ENCODE peak calls at places on chromosomes 4 and X, in seven cellular contexts. One of them, this sample, is unnamed.

GRCh38 chrX:42824541-42824940 is 46.6 kb upstream of the PPP1R2C start:
- DNase-seq in gastrocnemius medialis: no peak
- DNase-seq in AG09319: no peak
- DNase-seq in uterus: no peak
- DNase-seq in GM23338: no peak
- DNase-seq in Panc1: no peak
- DNase-seq in upper lobe of left lung: no peak
- DNase-seq in this sample: no peak

GRCh38 chr4:10074076-10074766 is 42.4 kb downstream of the WDR1 start:
- DNase-seq in gastrocnemius medialis: no peak
- DNase-seq in AG09319: no peak
- DNase-seq in uterus: no peak
- DNase-seq in GM23338: no peak
- DNase-seq in Panc1: no peak
- DNase-seq in upper lobe of left lung: no peak
- DNase-seq in this sample: no peak

GRCh38 chr4:152698012-152698499 is 18.3 kb upstream of the TMEM154 start:
- DNase-seq in gastrocnemius medialis: no peak
- DNase-seq in AG09319: no peak
- DNase-seq in uterus: no peak
- DNase-seq in GM23338: no peak
- DNase-seq in Panc1: no peak
- DNase-seq in upper lobe of left lung: no peak
- DNase-seq in this sample: no peak

GRCh38 chr4:57116245-57116644 is 6.1 kb upstream of the IGFBP7 start:
- DNase-seq in gastrocnemius medialis: no peak
- DNase-seq in AG09319: no peak
- DNase-seq in uterus: no peak
- DNase-seq in GM23338: no peak
- DNase-seq in Panc1: no peak
- DNase-seq in upper lobe of left lung: no peak
- DNase-seq in this sample: no peak

GRCh38 chrX:110531873-110532272 is 173.2 kb downstream of the RTL9 start:
- DNase-seq in gastrocnemius medialis: no peak
- DNase-seq in AG09319: peak
- DNase-seq in uterus: no peak
- DNase-seq in GM23338: no peak
- DNase-seq in Panc1: no peak
- DNase-seq in upper lobe of left lung: no peak
- DNase-seq in this sample: no peak

GRCh38 chr4:99868126-99868596 is 26.1 kb downstream of the LAMTOR3 start:
- DNase-seq in gastrocnemius medialis: peak
- DNase-seq in AG09319: peak
- DNase-seq in uterus: no peak
- DNase-seq in GM23338: peak
- DNase-seq in Panc1: no peak
- DNase-seq in upper lobe of left lung: no peak
- DNase-seq in this sample: no peak

GRCh38 chr4:128855656-128856055 is 46.2 kb downstream of the JADE1 start:
- DNase-seq in gastrocnemius medialis: no peak
- DNase-seq in AG09319: no peak
- DNase-seq in uterus: no peak
- DNase-seq in GM23338: no peak
- DNase-seq in Panc1: no peak
- DNase-seq in upper lobe of left lung: no peak
- DNase-seq in this sample: no peak

GRCh38 chr4:26583538-26583864 is 383 bp upstream of the TBC1D19 start:
- DNase-seq in gastrocnemius medialis: no peak
- DNase-seq in AG09319: no peak
- DNase-seq in uterus: no peak
- DNase-seq in GM23338: no peak
- DNase-seq in Panc1: no peak
- DNase-seq in upper lobe of left lung: no peak
- DNase-seq in this sample: no peak

GRCh38 chr4:2792711-2793577 is at the start of gene SH3BP2:
- DNase-seq in gastrocnemius medialis: peak
- DNase-seq in AG09319: no peak
- DNase-seq in uterus: peak
- DNase-seq in GM23338: peak
- DNase-seq in Panc1: no peak
- DNase-seq in upper lobe of left lung: peak
- DNase-seq in this sample: peak

DNA sequence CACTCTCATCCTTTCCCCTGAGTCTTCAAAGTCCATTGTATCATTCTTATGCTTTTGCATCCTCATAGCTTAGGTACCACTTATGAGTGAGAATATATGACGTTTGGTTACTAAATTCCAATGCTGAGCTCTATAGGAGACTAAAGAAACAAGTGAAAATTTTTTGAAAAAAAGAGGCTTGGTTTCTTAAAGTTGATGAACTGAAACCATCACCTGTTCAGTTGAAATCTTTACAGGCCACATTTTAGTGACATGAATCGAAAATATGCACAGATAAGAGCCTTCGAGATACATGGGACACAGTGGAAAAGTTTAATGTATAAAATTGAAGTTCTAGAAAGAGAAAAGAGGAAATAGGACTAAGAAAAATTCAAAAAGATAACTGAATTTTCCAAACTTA is 195.8 kb downstream of the GPM6A start:
- DNase-seq in gastrocnemius medialis: no peak
- DNase-seq in AG09319: no peak
- DNase-seq in uterus: no peak
- DNase-seq in GM23338: no peak
- DNase-seq in Panc1: no peak
- DNase-seq in upper lobe of left lung: no peak
- DNase-seq in this sample: no peak
- TF ChIP-seq CTCF in gastrocnemius medialis: no peak
- TF ChIP-seq CTCF in AG09319: no peak
- TF ChIP-seq CTCF in uterus: no peak
- TF ChIP-seq CTCF in GM23338: no peak
- TF ChIP-seq CTCF in Panc1: no peak
- TF ChIP-seq CTCF in upper lobe of left lung: no peak
- TF ChIP-seq CTCF in this sample: no peak

GRCh38 chrX:45683914-45684313 is 483.2 kb upstream of the DIPK2B start:
- DNase-seq in gastrocnemius medialis: no peak
- DNase-seq in AG09319: no peak
- DNase-seq in uterus: no peak
- DNase-seq in GM23338: no peak
- DNase-seq in Panc1: no peak
- DNase-seq in upper lobe of left lung: no peak
- DNase-seq in this sample: no peak
- TF ChIP-seq CTCF in gastrocnemius medialis: no peak
- TF ChIP-seq CTCF in AG09319: no peak
- TF ChIP-seq CTCF in uterus: no peak
- TF ChIP-seq CTCF in GM23338: no peak
- TF ChIP-seq CTCF in Panc1: no peak
- TF ChIP-seq CTCF in upper lobe of left lung: no peak
- TF ChIP-seq CTCF in this sample: no peak

DNA sequence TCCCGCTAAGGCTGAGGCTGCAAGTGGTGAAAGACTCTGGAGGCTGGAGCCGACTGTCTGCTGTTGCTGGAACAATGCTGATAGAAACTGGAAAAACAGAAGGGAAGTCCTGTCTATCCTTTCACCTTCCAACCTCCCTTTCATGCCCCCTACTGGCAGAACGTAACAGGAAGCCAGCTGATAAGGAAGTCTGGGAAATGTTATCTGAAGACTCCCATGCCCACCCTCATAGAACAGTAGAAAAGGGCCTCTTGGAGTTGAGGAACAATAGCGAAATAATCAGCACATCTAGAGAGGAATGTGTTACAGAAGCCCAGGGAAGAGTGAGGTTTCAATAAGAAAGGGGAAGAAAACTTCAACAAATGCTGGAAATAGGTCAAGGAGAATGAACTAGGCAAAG is 117.1 kb upstream of the DKK2 start:
- DNase-seq in gastrocnemius medialis: no peak
- DNase-seq in AG09319: no peak
- DNase-seq in uterus: no peak
- DNase-seq in GM23338: peak
- DNase-seq in Panc1: no peak
- DNase-seq in upper lobe of left lung: no peak
- DNase-seq in this sample: no peak
- TF ChIP-seq CTCF in gastrocnemius medialis: no peak
- TF ChIP-seq CTCF in AG09319: peak
- TF ChIP-seq CTCF in uterus: no peak
- TF ChIP-seq CTCF in GM23338: peak
- TF ChIP-seq CTCF in Panc1: no peak
- TF ChIP-seq CTCF in upper lobe of left lung: no peak
- TF ChIP-seq CTCF in this sample: peak

DNA sequence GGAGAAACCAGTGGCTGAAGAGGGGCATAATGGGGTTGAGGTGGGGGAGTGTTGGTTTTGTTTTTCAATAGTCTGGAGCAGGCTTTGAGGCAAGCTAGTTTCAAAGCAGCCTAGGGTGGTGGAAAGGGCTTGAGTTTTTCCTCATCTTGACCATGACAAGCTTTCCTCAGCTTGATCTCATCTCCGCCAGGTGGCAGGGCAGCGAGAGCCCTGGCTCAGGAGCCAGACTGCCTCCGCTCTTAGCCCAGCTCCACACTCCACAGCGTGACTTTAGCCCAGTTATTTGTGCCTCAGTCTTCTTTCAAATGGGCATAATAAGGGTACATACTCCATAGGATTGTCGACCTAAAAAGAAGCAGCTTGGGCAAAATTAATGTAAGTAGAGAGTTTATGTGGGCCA is 29.9 kb upstream of the SOWAHD start:
- DNase-seq in gastrocnemius medialis: no peak
- DNase-seq in AG09319: no peak
- DNase-seq in uterus: no peak
- DNase-seq in GM23338: peak
- DNase-seq in Panc1: no peak
- DNase-seq in upper lobe of left lung: no peak
- DNase-seq in this sample: no peak
- TF ChIP-seq CTCF in gastrocnemius medialis: no peak
- TF ChIP-seq CTCF in AG09319: no peak
- TF ChIP-seq CTCF in uterus: no peak
- TF ChIP-seq CTCF in GM23338: peak
- TF ChIP-seq CTCF in Panc1: peak
- TF ChIP-seq CTCF in upper lobe of left lung: no peak
- TF ChIP-seq CTCF in this sample: peak

DNA sequence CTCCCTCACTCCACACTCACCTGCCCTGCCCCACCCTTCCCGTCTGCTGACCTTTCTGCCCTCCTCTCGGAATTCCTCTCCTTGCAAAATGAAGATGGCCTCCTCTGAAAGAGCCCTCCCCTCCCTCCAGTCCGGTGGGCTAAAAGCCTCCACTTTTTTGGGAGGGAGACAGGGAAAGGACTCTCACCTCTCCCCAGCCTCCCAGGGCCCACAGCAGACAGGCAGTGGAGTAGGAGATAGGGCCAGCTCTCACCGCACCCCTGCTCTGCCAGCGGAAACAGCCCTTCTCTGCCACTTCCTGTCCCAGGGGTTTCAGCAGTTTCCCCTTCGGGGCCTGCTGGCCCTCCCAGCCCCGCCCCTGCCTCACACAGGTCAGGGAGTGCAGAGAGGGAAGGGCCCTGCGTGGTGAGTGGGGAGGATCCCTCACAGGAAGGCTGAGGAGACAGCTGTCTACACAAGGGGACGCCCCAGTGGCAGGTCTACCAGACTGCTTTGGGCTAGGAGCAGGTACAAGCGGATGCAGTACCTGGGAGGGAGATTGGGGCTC is 18.2 kb downstream of the ELF4 start:
- DNase-seq in gastrocnemius medialis: peak
- DNase-seq in AG09319: no peak
- DNase-seq in uterus: no peak
- DNase-seq in GM23338: peak
- DNase-seq in Panc1: no peak
- DNase-seq in upper lobe of left lung: peak
- DNase-seq in this sample: no peak
- TF ChIP-seq CTCF in gastrocnemius medialis: no peak
- TF ChIP-seq CTCF in AG09319: no peak
- TF ChIP-seq CTCF in uterus: no peak
- TF ChIP-seq CTCF in GM23338: no peak
- TF ChIP-seq CTCF in Panc1: no peak
- TF ChIP-seq CTCF in upper lobe of left lung: no peak
- TF ChIP-seq CTCF in this sample: no peak

GRCh38 chr4:161841759-161842158 is 322.0 kb downstream of the FSTL5 start:
- DNase-seq in gastrocnemius medialis: no peak
- DNase-seq in AG09319: no peak
- DNase-seq in uterus: no peak
- DNase-seq in GM23338: no peak
- DNase-seq in Panc1: no peak
- DNase-seq in upper lobe of left lung: no peak
- DNase-seq in this sample: no peak
- TF ChIP-seq CTCF in gastrocnemius medialis: no peak
- TF ChIP-seq CTCF in AG09319: no peak
- TF ChIP-seq CTCF in uterus: no peak
- TF ChIP-seq CTCF in GM23338: no peak
- TF ChIP-seq CTCF in Panc1: no peak
- TF ChIP-seq CTCF in upper lobe of left lung: no peak
- TF ChIP-seq CTCF in this sample: no peak

GRCh38 chr4:1368421-1369090 is 21.5 kb downstream of the UVSSA start:
- DNase-seq in gastrocnemius medialis: peak
- DNase-seq in AG09319: no peak
- DNase-seq in uterus: no peak
- DNase-seq in GM23338: peak
- DNase-seq in Panc1: no peak
- DNase-seq in upper lobe of left lung: peak
- DNase-seq in this sample: no peak
- TF ChIP-seq CTCF in gastrocnemius medialis: no peak
- TF ChIP-seq CTCF in AG09319: no peak
- TF ChIP-seq CTCF in uterus: no peak
- TF ChIP-seq CTCF in GM23338: peak
- TF ChIP-seq CTCF in Panc1: no peak
- TF ChIP-seq CTCF in upper lobe of left lung: no peak
- TF ChIP-seq CTCF in this sample: no peak

DNA sequence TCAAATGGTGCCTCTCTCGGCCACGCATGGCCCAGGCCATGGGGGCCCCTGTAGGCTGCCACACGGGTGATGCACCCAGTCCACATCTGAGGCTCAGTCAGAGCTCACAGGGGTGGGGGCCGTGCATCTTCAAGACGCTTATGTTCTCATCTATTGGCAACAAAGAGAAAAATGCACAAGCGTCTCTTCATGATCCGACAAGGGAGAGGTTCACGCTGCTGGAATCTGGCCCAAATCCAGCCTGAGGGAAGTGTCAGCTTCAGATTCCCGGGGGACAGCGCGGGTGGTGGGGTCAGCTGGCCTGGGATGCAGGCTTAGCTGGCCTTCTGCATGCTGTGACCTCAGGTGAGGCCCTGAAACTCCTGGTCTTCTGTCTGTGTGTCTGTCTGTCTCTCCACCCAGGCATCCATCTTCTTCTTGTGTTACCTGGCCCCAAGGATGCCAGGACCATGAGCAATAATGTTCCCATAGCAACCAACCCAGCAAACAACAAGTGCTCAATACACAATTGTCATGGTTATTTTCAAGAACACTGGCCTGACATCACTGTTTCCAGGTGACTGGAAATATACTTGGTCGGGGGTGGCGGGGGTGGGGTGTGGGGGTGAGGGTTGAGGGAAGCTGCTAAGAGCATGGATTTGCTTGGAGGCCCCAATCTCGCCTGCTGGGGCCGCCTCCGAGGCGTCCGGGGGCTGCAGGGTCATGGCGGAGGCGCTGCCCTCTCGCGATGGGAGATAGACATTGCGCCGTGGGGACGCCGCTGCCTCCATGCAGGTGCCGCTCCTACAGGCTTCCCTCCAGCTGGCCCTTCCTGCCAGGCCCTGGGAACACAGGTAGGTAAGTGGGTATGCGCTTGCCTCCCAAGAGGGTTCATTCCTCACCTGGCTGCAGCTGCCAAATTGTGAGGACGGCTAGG is 48.3 kb downstream of the ABLIM2 start:
- DNase-seq in gastrocnemius medialis: no peak
- DNase-seq in AG09319: no peak
- DNase-seq in uterus: no peak
- DNase-seq in GM23338: peak
- DNase-seq in Panc1: no peak
- DNase-seq in upper lobe of left lung: no peak
- DNase-seq in this sample: no peak
- TF ChIP-seq CTCF in gastrocnemius medialis: no peak
- TF ChIP-seq CTCF in AG09319: no peak
- TF ChIP-seq CTCF in uterus: no peak
- TF ChIP-seq CTCF in GM23338: peak
- TF ChIP-seq CTCF in Panc1: no peak
- TF ChIP-seq CTCF in upper lobe of left lung: no peak
- TF ChIP-seq CTCF in this sample: peak